ENCODE peak calls at places on chromosomes 11 and 22, in six cellular contexts. H is NCI-H524, I is OCI-LY7, V is mammary epithelial cell, S is EL, N is midbrain. L is an unnamed sample.

GRCh38 chr11:60891103-60891741 is 15.2 kb downstream of the PRPF19 start:
- DNase-seq in H (no peak), S (no peak), N (no peak), V (no peak), I (no peak), L (no peak)

GRCh38 chr22:17269607-17270261 is 50.5 kb upstream of the ADA2 start:
- DNase-seq in V (no peak), N (no peak), I (no peak), H (peak), S (no peak), L (no peak)

GRCh38 chr11:256952-257737 is 20.4 kb downstream of the PSMD13 start:
- DNase-seq in V (no peak), I (peak), N (no peak), S (no peak), H (no peak), L (no peak)

GRCh38 chr11:36235750-36236149 is 53.5 kb downstream of the COMMD9 start:
- DNase-seq in S (peak), N (no peak), V (no peak), I (no peak), H (no peak), L (no peak)

GRCh38 chr22:37775785-37776638 is 31.7 kb upstream of the GCAT start:
- DNase-seq in N (no peak), S (peak), I (no peak), V (peak), H (no peak), L (no peak)

GRCh38 chr22:50361222-50361621 is 18.1 kb downstream of the PPP6R2 start:
- DNase-seq in H (no peak), I (no peak), N (no peak), S (no peak), V (no peak), L (no peak)

GRCh38 chr11:31262761-31263160 is 106.8 kb downstream of the DCDC1 start:
- DNase-seq in N (no peak), I (no peak), V (peak), S (peak), H (no peak), L (no peak)

GRCh38 chr22:46673677-46674236 is 53.6 kb downstream of the GRAMD4 start:
- DNase-seq in V (no peak), N (no peak), I (no peak), S (no peak), H (no peak), L (no peak)

GRCh38 chr22:44743247-44743646 is 9.1 kb upstream of the ARHGAP8 start:
- DNase-seq in N (no peak), S (no peak), I (no peak), H (no peak), V (no peak), L (no peak)

GRCh38 chr22:41976070-41976901 is 7.0 kb downstream of the SEPTIN3 start:
- DNase-seq in S (no peak), V (no peak), H (no peak), I (no peak), N (peak), L (no peak)

GRCh38 chr11:59261150-59261549 is 48.4 kb upstream of the MPEG1 start:
- DNase-seq in S (no peak), I (no peak), H (no peak), V (no peak), N (no peak), L (no peak)

GRCh38 chr11:67627394-67627787 is 2.3 kb downstream of the NUDT8 start:
- DNase-seq in I (no peak), N (no peak), H (no peak), V (no peak), S (no peak), L (no peak)

GRCh38 chr11:125164422-125165110 is at the start of gene PKNOX2:
- DNase-seq in V (peak), I (no peak), S (peak), N (peak), H (peak), L (no peak)

GRCh38 chr11:4626207-4627105 is 10.8 kb upstream of the OR51D1 start:
- DNase-seq in V (peak), H (peak), I (peak), S (peak), N (peak), L (no peak)

GRCh38 chr11:67309166-67309565 is 5.8 kb downstream of the SSH3 start:
- DNase-seq in H (no peak), I (no peak), S (no peak), V (no peak), N (no peak), L (no peak)

GRCh38 chr11:109490953-109491733 is 69.2 kb downstream of the C11orf87 start:
- DNase-seq in N (no peak), I (no peak), S (peak), H (peak), V (no peak), L (no peak)

GRCh38 chr11:47571895-47572294 is 6.5 kb downstream of the PTPMT1 start:
- DNase-seq in H (no peak), V (peak), N (no peak), S (peak), I (no peak), L (no peak)

GRCh38 chr11:66268953-66269906 is 791 bp downstream of the RAB1B start:
- DNase-seq in N (no peak), I (peak), H (no peak), V (no peak), S (peak), L (no peak)

GRCh38 chr11:97463891-97464290 is 1074.1 kb downstream of the JRKL start:
- DNase-seq in V (no peak), H (no peak), I (no peak), N (no peak), S (no peak), L (no peak)

GRCh38 chr11:82775736-82776346 is 42.2 kb upstream of the FAM181B start:
- DNase-seq in V (peak), S (peak), N (no peak), I (peak), H (no peak), L (no peak)

GRCh38 chr22:42379961-42380537 is 52.2 kb downstream of the NFAM1 start:
- DNase-seq in N (no peak), V (no peak), S (no peak), H (peak), I (no peak), L (no peak)

GRCh38 chr22:37672920-37673453 is 2.4 kb upstream of the LGALS1 start:
- DNase-seq in V (no peak), N (no peak), H (no peak), S (no peak), I (no peak), L (no peak)

GRCh38 chr11:65150513-65151271 is 16.4 kb upstream of the SYVN1 start:
- DNase-seq in V (peak), I (no peak), H (peak), S (peak), N (peak), L (peak)

GRCh38 chr11:10489444-10489785 is 34.4 kb downstream of the AMPD3 start:
- DNase-seq in H (no peak), I (no peak), N (no peak), S (no peak), V (no peak), L (no peak)

GRCh38 chr11:2194877-2195755 is 23.5 kb upstream of the TH start:
- DNase-seq in I (peak), S (peak), V (peak), N (no peak), H (peak), L (no peak)

GRCh38 chr11:67524480-67524808 is 1.2 kb upstream of the CABP2 start:
- DNase-seq in N (no peak), I (no peak), H (no peak), S (no peak), V (no peak), L (no peak)

GRCh38 chr11:27381238-27381666 is 18.2 kb upstream of the CCDC34 start:
- DNase-seq in H (no peak), I (no peak), N (no peak), V (no peak), S (no peak), L (no peak)

GRCh38 chr11:80627364-80627763 is 1186.5 kb upstream of the TENM4 start:
- DNase-seq in H (no peak), V (no peak), S (no peak), N (no peak), I (no peak), L (no peak)

GRCh38 chr11:9142732-9143131 is 51.3 kb upstream of the SCUBE2 start:
- DNase-seq in V (no peak), S (no peak), N (peak), H (no peak), I (no peak), L (no peak)

GRCh38 chr11:122101625-122102291 is 14.3 kb downstream of the BLID start:
- DNase-seq in H (peak), I (no peak), N (peak), V (peak), S (peak), L (no peak)

GRCh38 chr11:94139421-94139820 is 10.8 kb downstream of the PANX1 start:
- DNase-seq in H (no peak), V (no peak), S (no peak), N (no peak), I (no peak), L (no peak)

L was measured in vagina.